ENCODE peak calls at places on chromosomes 12 and 14, in five cellular contexts. E is H9; Z is NCI-H460; C is naive thymus-derived CD8-positive, alpha-beta T cell; J is mucosa of descending colon. U is an unnamed sample.
A peak's percentile ranks its signal among the peaks of the same experiment; 100 is the strongest.

GRCh38 chr12:68451261-68452091 is 119.3 kb upstream of the MDM1 start:
- DNase-seq in E (no peak), Z (no peak), C (no peak), J (no peak), U (peak; percentile 73)

GRCh38 chr12:27814851-27815591 is 35.0 kb upstream of the MANSC4 start:
- DNase-seq in E (no peak), Z (peak; percentile 29), C (no peak), J (no peak), U (peak; percentile 4)

GRCh38 chr14:25108959-25109358 is 59.0 kb upstream of the STXBP6 start:
- DNase-seq in E (no peak), Z (no peak), C (no peak), J (peak; percentile 30), U (no peak)

GRCh38 chr12:15600223-15600935 is 188.8 kb downstream of the EPS8 start:
- DNase-seq in E (no peak), Z (no peak), C (no peak), J (no peak), U (peak; percentile 37)

GRCh38 chr12:131353826-131354225 is 357.1 kb upstream of the SFSWAP start:
- DNase-seq in E (peak; percentile 14), Z (no peak), C (no peak), J (no peak), U (no peak)

GRCh38 chr12:26435005-26435404 is 239.6 kb downstream of the SSPN start:
- DNase-seq in E (no peak), Z (no peak), C (no peak), J (no peak), U (no peak)

GRCh38 chr12:73935817-73936216 is 601.8 kb upstream of the ATXN7L3B start:
- DNase-seq in E (peak; percentile 41), Z (peak; percentile 2), C (no peak), J (no peak), U (no peak)

GRCh38 chr14:67674139-67674479 is 323 bp downstream of the VTI1B start:
- DNase-seq in E (peak; percentile 78), Z (peak; percentile 60), C (peak; percentile 43), J (peak; percentile 84), U (peak; percentile 54)

GRCh38 chr14:52835122-52835903 is 43.9 kb upstream of the GNPNAT1 start:
- DNase-seq in E (peak; percentile 54), Z (peak; percentile 52), C (no peak), J (no peak), U (peak; percentile 72)

GRCh38 chr14:75456069-75457023 is 28.5 kb downstream of the JDP2 start:
- DNase-seq in E (no peak), Z (no peak), C (no peak), J (peak; percentile 60), U (no peak)

GRCh38 chr12:66117242-66117641 is 13.3 kb downstream of the LLPH start:
- DNase-seq in E (no peak), Z (peak; percentile 24), C (no peak), J (no peak), U (no peak)

GRCh38 chr12:93990832-93991748 is 157.3 kb upstream of the PLXNC1 start:
- DNase-seq in E (peak; percentile 85), Z (no peak), C (no peak), J (peak; percentile 27), U (peak; percentile 55)

GRCh38 chr12:113002155-113002554 is 23.8 kb downstream of the OAS2 start:
- DNase-seq in E (peak; percentile 20), Z (no peak), C (no peak), J (no peak), U (no peak)

GRCh38 chr12:123931686-123932321 is 40.8 kb downstream of the CCDC92 start:
- DNase-seq in E (no peak), Z (no peak), C (peak; percentile 62), J (no peak), U (no peak)

GRCh38 chr12:81492131-81492720 is 266.9 kb downstream of the PPFIA2 start:
- DNase-seq in E (no peak), Z (no peak), C (no peak), J (no peak), U (no peak)

GRCh38 chr14:58536975-58537374 is 100.8 kb upstream of the DACT1 start:
- DNase-seq in E (no peak), Z (no peak), C (no peak), J (no peak), U (no peak)

GRCh38 chr14:52395728-52396127 is 81.6 kb downstream of the PTGER2 start:
- DNase-seq in E (no peak), Z (no peak), C (no peak), J (no peak), U (no peak)

GRCh38 chr12:91382081-91382543 is 199.5 kb upstream of the DCN start:
- DNase-seq in E (peak; percentile 89), Z (peak; percentile 73), C (peak; percentile 70), J (peak; percentile 83), U (peak; percentile 54)

GRCh38 chr12:121131941-121132341 is 735 bp upstream of the P2RX7 start:
- DNase-seq in E (no peak), Z (no peak), C (no peak), J (no peak), U (no peak)

GRCh38 chr12:86234309-86234708 is 21.9 kb downstream of the MGAT4C start:
- DNase-seq in E (no peak), Z (no peak), C (no peak), J (no peak), U (no peak)

GRCh38 chr14:92463141-92463540 is 50.4 kb upstream of the RIN3 start:
- DNase-seq in E (no peak), Z (no peak), C (no peak), J (no peak), U (no peak)

GRCh38 chr12:4301932-4302501 is 19.0 kb upstream of the TIGAR start:
- DNase-seq in E (no peak), Z (no peak), C (no peak), J (no peak), U (no peak)

GRCh38 chr14:74324945-74325361 is 22.2 kb upstream of the ABCD4 start:
- DNase-seq in E (peak; percentile 43), Z (peak; percentile 21), C (no peak), J (no peak), U (peak; percentile 10)

GRCh38 chr14:52268191-52269061 is 928 bp downstream of the PTGDR start:
- DNase-seq in E (peak; percentile 51), Z (no peak), C (no peak), J (peak; percentile 61), U (no peak)

GRCh38 chr14:102086346-102086971 is 385 bp downstream of the HSP90AA1 start:
- DNase-seq in E (no peak), Z (no peak), C (peak; percentile 59), J (peak; percentile 71), U (peak; percentile 41)

U was measured in HFFc6.